ENCODE peak calls at places on chromosomes 6 and 20, in four cellular contexts. Y is progenitor cell of endocrine pancreas, A is ascending aorta, C is A549. M is an unnamed sample.

GRCh38 chr6:42751055-42751454 is 5.2 kb upstream of the TBCC start:
- DNase-seq in Y (no peak), C (no peak), A (no peak), M (no peak)

GRCh38 chr6:108677894-108678293 is 117.2 kb downstream of the FOXO3 start:
- DNase-seq in Y (no peak), C (no peak), A (no peak), M (no peak)

GRCh38 chr20:57244221-57244585 is 22.2 kb downstream of the BMP7 start:
- DNase-seq in C (no peak), Y (no peak), A (no peak), M (no peak)

GRCh38 chr6:163356324-163356723 is 58.2 kb upstream of the QKI start:
- DNase-seq in Y (no peak), C (no peak), A (no peak), M (no peak)

GRCh38 chr6:157539421-157539822 is 158.4 kb downstream of the ZDHHC14 start:
- DNase-seq in C (no peak), Y (no peak), A (no peak), M (no peak)

GRCh38 chr6:43699564-43700186 is 12.1 kb upstream of the MRPS18A start:
- DNase-seq in C (peak), Y (no peak), A (no peak), M (no peak)

GRCh38 chr20:63857751-63858392 is 3.4 kb upstream of the ABHD16B start:
- DNase-seq in C (no peak), A (no peak), Y (no peak), M (no peak)

GRCh38 chr6:111793711-111794111 is 79.5 kb downstream of the FYN start:
- DNase-seq in Y (no peak), C (no peak), A (no peak), M (no peak)

GRCh38 chr6:74742793-74743508 is 462.9 kb downstream of the COL12A1 start:
- DNase-seq in Y (no peak), C (no peak), A (no peak), M (no peak)

DNA sequence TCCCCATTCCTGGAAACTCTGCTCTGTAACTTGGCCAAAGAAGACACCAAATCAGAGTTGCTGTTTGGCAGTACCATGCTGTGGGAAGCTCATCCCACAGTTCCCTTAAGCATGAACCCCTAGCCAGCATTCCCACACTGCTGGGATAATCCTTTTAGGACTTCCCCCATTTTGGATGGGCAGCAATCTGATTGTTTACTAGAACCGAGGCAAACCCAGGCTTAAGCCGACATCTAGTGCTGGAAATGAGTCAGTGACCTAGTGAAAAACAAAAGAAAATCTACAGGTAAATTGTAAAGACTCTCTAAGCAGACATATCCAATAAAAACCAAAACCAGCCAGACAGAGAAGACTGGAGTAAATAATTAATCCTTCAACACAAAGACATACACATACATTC is 5.2 kb downstream of the DNAH8 start:
- DNase-seq in C (peak), Y (no peak), A (no peak), M (no peak)
- TF ChIP-seq CTCF in C (no peak), Y (peak), A (no peak), M (no peak)

GRCh38 chr20:14336667-14337066 is 745 bp downstream of the FLRT3 start:
- DNase-seq in C (peak), A (no peak), Y (no peak), M (no peak)
- TF ChIP-seq CTCF in C (peak), A (no peak), Y (peak), M (no peak)

GRCh38 chr6:4856779-4857178 is 80.6 kb downstream of the CDYL start:
- DNase-seq in A (no peak), Y (no peak), C (no peak), M (no peak)
- TF ChIP-seq CTCF in A (no peak), Y (peak), C (no peak), M (no peak)

GRCh38 chr6:115838763-115839401 is 221.8 kb downstream of the FRK start:
- DNase-seq in A (no peak), C (peak), Y (no peak), M (peak)
- TF ChIP-seq CTCF in A (no peak), C (peak), Y (peak), M (peak)

GRCh38 chr6:37038297-37039198 is 33.1 kb downstream of the FGD2 start:
- DNase-seq in A (no peak), C (no peak), Y (no peak), M (no peak)

GRCh38 chr6:37039958-37040357 is 34.5 kb downstream of the FGD2 start:
- DNase-seq in C (no peak), A (no peak), Y (no peak), M (no peak)

GRCh38 chr6:37033819-37034790 is 28.6 kb downstream of the FGD2 start:
- DNase-seq in Y (no peak), A (no peak), C (no peak), M (no peak)

GRCh38 chr6:37033255-37033654 is 27.8 kb downstream of the FGD2 start:
- DNase-seq in A (no peak), Y (no peak), C (no peak), M (no peak)

GRCh38 chr6:37036146-37036545 is 30.7 kb downstream of the FGD2 start:
- DNase-seq in Y (no peak), A (no peak), C (no peak), M (no peak)
- TF ChIP-seq CTCF in Y (no peak), A (no peak), C (no peak), M (no peak)

GRCh38 chr6:52904562-52905279 is 4.8 kb downstream of the GSTA3 start:
- DNase-seq in A (no peak), Y (no peak), C (peak), M (no peak)
- TF ChIP-seq CTCF in A (no peak), Y (peak), C (peak), M (peak)

GRCh38 chr6:90295854-90296345 is 743 bp downstream of the BACH2 start:
- DNase-seq in A (no peak), C (peak), Y (peak), M (peak)
- TF ChIP-seq CTCF in A (no peak), C (no peak), Y (no peak), M (peak)

M was measured in glutamatergic neuron.